ENCODE peak calls at places on chromosomes 6 and 20, in six cellular contexts. U, P, T, N, R and O are unnamed samples.

GRCh38 chr6:97189767-97190166 is 93.2 kb downstream of the MMS22L start:
- DNase-seq in U (no peak), P (no peak), T (no peak), N (peak; percentile 70), R (peak; percentile 62), O (peak; percentile 28)

GRCh38 chr20:37276494-37277252 is 12.8 kb upstream of the MANBAL start:
- DNase-seq in U (no peak), P (peak; percentile 49), T (peak; percentile 33), N (peak; percentile 94), R (peak; percentile 75), O (peak; percentile 94)

GRCh38 chr20:25308671-25309394 is 60.9 kb downstream of the PYGB start:
- DNase-seq in U (peak; percentile 76), P (no peak), T (no peak), N (peak; percentile 82), R (no peak), O (peak; percentile 76)

GRCh38 chr6:21331221-21331620 is 262.3 kb upstream of the SOX4 start:
- DNase-seq in U (no peak), P (no peak), T (no peak), N (no peak), R (no peak), O (no peak)

GRCh38 chr6:37655666-37656065 is 42.0 kb downstream of the MDGA1 start:
- DNase-seq in U (no peak), P (no peak), T (no peak), N (no peak), R (no peak), O (no peak)

GRCh38 chr20:44495257-44495656 is 19.6 kb downstream of the TTPAL start:
- DNase-seq in U (no peak), P (no peak), T (no peak), N (peak; percentile 87), R (no peak), O (peak; percentile 83)

GRCh38 chr20:973785-974194 is 28.3 kb downstream of the RSPO4 start:
- DNase-seq in U (no peak), P (no peak), T (no peak), N (peak; percentile 10), R (no peak), O (peak; percentile 40)

GRCh38 chr6:103578115-103578514 is 1281.6 kb downstream of the HACE1 start:
- DNase-seq in U (no peak), P (no peak), T (no peak), N (no peak), R (no peak), O (no peak)

GRCh38 chr6:41167173-41167963 is 4.5 kb upstream of the TREM2 start:
- DNase-seq in U (no peak), P (no peak), T (no peak), N (peak; percentile 19), R (peak; percentile 21), O (peak; percentile 32)

GRCh38 chr20:32003325-32003724 is 6.9 kb upstream of the CCM2L start:
- DNase-seq in U (no peak), P (no peak), T (no peak), N (no peak), R (no peak), O (no peak)

GRCh38 chr20:38727602-38728236 is 3.4 kb downstream of the SLC32A1 start:
- DNase-seq in U (no peak), P (peak; percentile 20), T (no peak), N (no peak), R (no peak), O (no peak)

GRCh38 chr20:31713312-31714049 is 9.2 kb downstream of the BCL2L1 start:
- DNase-seq in U (peak; percentile 29), P (no peak), T (peak; percentile 88), N (peak; percentile 91), R (peak; percentile 78), O (peak; percentile 98)

GRCh38 chr20:1326031-1326930 is 2.7 kb downstream of the SDCBP2 start:
- DNase-seq in U (peak; percentile 72), P (no peak), T (peak; percentile 41), N (peak; percentile 41), R (peak; percentile 59), O (no peak)

GRCh38 chr6:129889580-129889979 is 28.5 kb upstream of the TMEM244 start:
- DNase-seq in U (no peak), P (no peak), T (no peak), N (peak; percentile 91), R (peak; percentile 77), O (peak; percentile 89)

GRCh38 chr6:89239338-89239737 is 22.2 kb upstream of the GABRR1 start:
- DNase-seq in U (no peak), P (no peak), T (no peak), N (no peak), R (peak; percentile 19), O (no peak)

GRCh38 chr6:44634321-44634720 is 246.8 kb downstream of the CDC5L start:
- DNase-seq in U (no peak), P (no peak), T (no peak), N (no peak), R (no peak), O (no peak)

GRCh38 chr6:118680452-118681095 is 29.2 kb upstream of the CEP85L start:
- DNase-seq in U (no peak), P (no peak), T (no peak), N (no peak), R (no peak), O (no peak)

GRCh38 chr20:58112017-58112781 is 116.3 kb downstream of the ANKRD60 start:
- DNase-seq in U (no peak), P (peak; percentile 72), T (no peak), N (peak; percentile 36), R (no peak), O (peak; percentile 79)

GRCh38 chr20:37920679-37921322 is 17.9 kb downstream of the VSTM2L start:
- DNase-seq in U (no peak), P (peak; percentile 53), T (no peak), N (no peak), R (no peak), O (no peak)

GRCh38 chr20:43558412-43559146 is at the start of gene SGK2:
- DNase-seq in U (peak; percentile 47), P (no peak), T (no peak), N (peak; percentile 43), R (no peak), O (peak; percentile 29)

GRCh38 chr20:53227523-53227922 is 255.4 kb downstream of the TSHZ2 start:
- DNase-seq in U (no peak), P (no peak), T (no peak), N (no peak), R (no peak), O (no peak)

GRCh38 chr6:108113557-108114519 is 39.3 kb upstream of the OSTM1 start:
- DNase-seq in U (no peak), P (peak; percentile 24), T (no peak), N (peak; percentile 48), R (peak; percentile 67), O (no peak)

GRCh38 chr6:133306876-133307275 is 65.7 kb downstream of the EYA4 start:
- DNase-seq in U (no peak), P (no peak), T (no peak), N (no peak), R (no peak), O (peak; percentile 2)

GRCh38 chr6:786946-787763 is 94.2 kb upstream of the EXOC2 start:
- DNase-seq in U (no peak), P (no peak), T (no peak), N (peak; percentile 3), R (peak; percentile 29), O (peak; percentile 23)

GRCh38 chr6:130366011-130366963 is at the start of gene TMEM200A:
- DNase-seq in U (peak; percentile 79), P (peak; percentile 28), T (peak; percentile 33), N (peak; percentile 51), R (peak; percentile 9), O (peak; percentile 91)

GRCh38 chr6:31490115-31490873 is 7.7 kb upstream of the MICB start:
- DNase-seq in U (no peak), P (no peak), T (no peak), N (no peak), R (no peak), O (no peak)

GRCh38 chr20:23399568-23400241 is 21.6 kb downstream of the NAPB start:
- DNase-seq in U (no peak), P (no peak), T (no peak), N (peak; percentile 58), R (no peak), O (peak; percentile 53)

GRCh38 chr20:48625136-48625900 is 202.5 kb downstream of the PREX1 start:
- DNase-seq in U (peak; percentile 72), P (no peak), T (no peak), N (no peak), R (no peak), O (no peak)

GRCh38 chr20:16476032-16476431 is 97.2 kb downstream of the KIF16B start:
- DNase-seq in U (no peak), P (peak; percentile 3), T (no peak), N (peak; percentile 62), R (peak; percentile 65), O (peak; percentile 73)

GRCh38 chr20:31966991-31967655 is 828 bp upstream of the XKR7 start:
- DNase-seq in U (no peak), P (no peak), T (no peak), N (no peak), R (no peak), O (no peak)

GRCh38 chr6:93341900-93342613 is 77.3 kb downstream of the EPHA7 start:
- DNase-seq in U (no peak), P (no peak), T (no peak), N (no peak), R (no peak), O (no peak)

GRCh38 chr6:142774292-142774691 is 170.7 kb downstream of the HIVEP2 start:
- DNase-seq in U (no peak), P (no peak), T (no peak), N (no peak), R (no peak), O (no peak)
- H3K4me3 ChIP-seq in U (no peak overlapping the region), P (no peak overlapping the region), T (no peak overlapping the region), N (no peak overlapping the region), R (no peak overlapping the region), O (no peak overlapping the region)

DNA sequence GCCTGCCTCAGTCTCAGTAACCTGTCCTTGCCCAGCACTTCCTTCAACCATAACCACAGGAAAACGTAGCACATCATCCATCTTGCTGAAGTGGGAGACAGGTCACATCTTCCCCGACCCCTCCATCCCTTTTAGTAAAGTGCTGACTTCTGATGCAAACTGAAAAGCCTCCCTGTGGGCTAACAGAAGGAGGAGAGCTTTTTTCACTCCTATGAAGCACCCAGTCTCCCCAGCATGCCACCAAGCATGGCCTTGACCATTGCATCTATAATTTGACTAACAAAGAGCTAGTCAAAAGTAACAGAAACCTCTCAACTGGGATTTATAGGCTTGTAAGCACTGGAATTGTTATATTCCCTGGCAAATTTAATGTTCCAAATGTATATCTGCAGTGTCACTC is 288.9 kb upstream of the IRAK1BP1 start:
- DNase-seq in U (no peak), P (no peak), T (no peak), N (no peak), R (no peak), O (no peak)
- TF ChIP-seq CTCF in U (no peak), P (no peak), T (no peak), N (no peak), R (no peak), O (no peak)

GRCh38 chr6:87731818-87732661 is 30.0 kb upstream of the AKIRIN2 start:
- DNase-seq in U (peak; percentile 91), P (peak; percentile 60), T (peak; percentile 95), N (peak; percentile 86), R (peak; percentile 88), O (peak; percentile 92)
- H3K4me3 ChIP-seq in U (no peak overlapping the region), P (no peak overlapping the region), T (peak overlapping the region; percentile 24), N (no peak overlapping the region), R (no peak overlapping the region), O (no peak overlapping the region)

DNA sequence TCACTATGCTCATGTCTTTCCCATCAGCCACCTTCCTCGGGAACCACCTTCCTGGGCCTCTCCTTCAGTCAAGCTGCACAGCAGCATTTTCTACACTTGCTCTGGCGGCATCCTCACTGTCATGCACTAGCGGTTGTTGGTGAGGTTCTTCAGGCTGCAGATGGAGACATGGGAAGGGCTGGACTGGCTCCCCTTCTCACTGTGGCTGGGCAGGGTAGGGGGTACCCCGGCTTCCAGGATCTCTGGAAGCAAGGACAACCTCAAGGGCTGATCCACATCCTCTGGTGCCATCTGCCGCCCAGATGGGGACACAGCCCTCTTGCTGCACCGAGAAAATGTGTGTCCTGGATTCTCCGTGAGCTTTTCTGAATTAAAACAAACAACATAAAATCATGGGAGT is 180.1 kb upstream of the RNF24 start:
- DNase-seq in U (peak; percentile 36), P (no peak), T (no peak), N (peak; percentile 18), R (peak; percentile 26), O (peak; percentile 37)
- TF ChIP-seq CTCF in U (no peak), P (no peak), T (peak; percentile 12), N (peak; percentile 37), R (peak; percentile 37), O (peak; percentile 65)